ENCODE peak calls at places on chromosomes 16 and 17, in seven cellular contexts. One of them, this sample, is unnamed.

GRCh38 chr17:7355053-7355452 is at the start of gene TMEM95:
- DNase-seq in H1: no peak
- DNase-seq in HepG2: no peak
- DNase-seq in K562: no peak
- DNase-seq in GM12891: no peak
- DNase-seq in GM12878: no peak
- DNase-seq in SK-N-SH: no peak
- DNase-seq in this sample: no peak

GRCh38 chr16:4623593-4623992 is 1.0 kb upstream of the MGRN1 start:
- DNase-seq in GM12878: no peak
- DNase-seq in GM12891: no peak
- DNase-seq in H1: no peak
- DNase-seq in SK-N-SH: no peak
- DNase-seq in HepG2: no peak
- DNase-seq in K562: no peak
- DNase-seq in this sample: no peak

GRCh38 chr17:36755586-36755985 is 154.2 kb downstream of the MRM1 start:
- DNase-seq in SK-N-SH: peak; percentile 68
- DNase-seq in HepG2: peak; percentile 20
- DNase-seq in H1: peak; percentile 83
- DNase-seq in K562: peak; percentile 60
- DNase-seq in GM12878: no peak
- DNase-seq in GM12891: no peak
- DNase-seq in this sample: no peak

GRCh38 chr17:29836643-29837042 is 93.4 kb downstream of the SSH2 start:
- DNase-seq in K562: no peak
- DNase-seq in GM12891: no peak
- DNase-seq in GM12878: no peak
- DNase-seq in SK-N-SH: no peak
- DNase-seq in HepG2: no peak
- DNase-seq in H1: no peak
- DNase-seq in this sample: no peak

GRCh38 chr17:35006345-35006744 is 26.0 kb downstream of the LIG3 start:
- DNase-seq in GM12878: no peak
- DNase-seq in HepG2: no peak
- DNase-seq in SK-N-SH: no peak
- DNase-seq in K562: no peak
- DNase-seq in H1: no peak
- DNase-seq in GM12891: no peak
- DNase-seq in this sample: no peak

GRCh38 chr16:2121853-2122252 is 13.8 kb downstream of the PKD1 start:
- DNase-seq in GM12891: no peak
- DNase-seq in HepG2: no peak
- DNase-seq in GM12878: no peak
- DNase-seq in SK-N-SH: no peak
- DNase-seq in K562: no peak
- DNase-seq in H1: no peak
- DNase-seq in this sample: no peak

GRCh38 chr16:3793161-3793576 is 75.8 kb upstream of the TRAP1 start:
- DNase-seq in HepG2: no peak
- DNase-seq in GM12878: no peak
- DNase-seq in K562: peak; percentile 13
- DNase-seq in H1: no peak
- DNase-seq in GM12891: no peak
- DNase-seq in SK-N-SH: no peak
- DNase-seq in this sample: no peak

GRCh38 chr16:67029249-67030096 is 524 bp downstream of the CBFB start:
- DNase-seq in GM12891: peak; percentile 48
- DNase-seq in GM12878: no peak
- DNase-seq in K562: peak; percentile 67
- DNase-seq in H1: peak; percentile 62
- DNase-seq in SK-N-SH: peak; percentile 75
- DNase-seq in HepG2: no peak
- DNase-seq in this sample: peak; percentile 58

GRCh38 chr17:50632637-50633036 is 2.0 kb upstream of the ABCC3 start:
- DNase-seq in K562: no peak
- DNase-seq in SK-N-SH: peak; percentile 11
- DNase-seq in HepG2: no peak
- DNase-seq in GM12878: no peak
- DNase-seq in GM12891: no peak
- DNase-seq in H1: no peak
- DNase-seq in this sample: no peak

GRCh38 chr17:59859444-59860025 is 33.2 kb downstream of the TUBD1 start:
- DNase-seq in HepG2: peak; percentile 71
- DNase-seq in SK-N-SH: no peak
- DNase-seq in K562: no peak
- DNase-seq in GM12891: no peak
- DNase-seq in GM12878: no peak
- DNase-seq in H1: no peak
- DNase-seq in this sample: no peak

GRCh38 chr16:89922477-89922883 is 662 bp upstream of the TUBB3 start:
- DNase-seq in GM12878: no peak
- DNase-seq in K562: peak; percentile 80
- DNase-seq in GM12891: no peak
- DNase-seq in H1: peak; percentile 70
- DNase-seq in HepG2: peak; percentile 88
- DNase-seq in SK-N-SH: peak; percentile 75
- DNase-seq in this sample: no peak

GRCh38 chr16:27228621-27229501 is 25.5 kb downstream of the KDM8 start:
- DNase-seq in HepG2: no peak
- DNase-seq in K562: peak; percentile 40
- DNase-seq in GM12891: no peak
- DNase-seq in H1: no peak
- DNase-seq in SK-N-SH: no peak
- DNase-seq in GM12878: no peak
- DNase-seq in this sample: no peak

GRCh38 chr17:58247511-58248363 is 9.4 kb downstream of the LPO start:
- DNase-seq in GM12878: no peak
- DNase-seq in HepG2: no peak
- DNase-seq in GM12891: no peak
- DNase-seq in K562: no peak
- DNase-seq in SK-N-SH: no peak
- DNase-seq in H1: no peak
- DNase-seq in this sample: no peak

GRCh38 chr16:57606847-57607501 is 21.5 kb upstream of the ADGRG1 start:
- DNase-seq in GM12891: no peak
- DNase-seq in SK-N-SH: peak; percentile 56
- DNase-seq in HepG2: peak; percentile 85
- DNase-seq in GM12878: no peak
- DNase-seq in H1: no peak
- DNase-seq in K562: no peak
- DNase-seq in this sample: no peak

GRCh38 chr16:24944206-24944605 is 71.0 kb downstream of the ARHGAP17 start:
- DNase-seq in GM12891: no peak
- DNase-seq in H1: no peak
- DNase-seq in GM12878: no peak
- DNase-seq in K562: no peak
- DNase-seq in HepG2: no peak
- DNase-seq in SK-N-SH: no peak
- DNase-seq in this sample: no peak

GRCh38 chr16:69131167-69131748 is 1.1 kb downstream of the CHTF8 start:
- DNase-seq in SK-N-SH: peak; percentile 76
- DNase-seq in K562: peak; percentile 83
- DNase-seq in GM12878: no peak
- DNase-seq in HepG2: no peak
- DNase-seq in GM12891: no peak
- DNase-seq in H1: no peak
- DNase-seq in this sample: no peak

GRCh38 chr16:89174055-89174827 is 2.7 kb downstream of the CDH15 start:
- DNase-seq in SK-N-SH: no peak
- DNase-seq in K562: no peak
- DNase-seq in GM12891: no peak
- DNase-seq in GM12878: no peak
- DNase-seq in HepG2: no peak
- DNase-seq in H1: peak; percentile 52
- DNase-seq in this sample: no peak

GRCh38 chr16:20928774-20929411 is 28.3 kb downstream of the LYRM1 start:
- DNase-seq in HepG2: no peak
- DNase-seq in SK-N-SH: no peak
- DNase-seq in H1: no peak
- DNase-seq in GM12878: no peak
- DNase-seq in K562: no peak
- DNase-seq in GM12891: no peak
- DNase-seq in this sample: no peak

GRCh38 chr17:33260638-33261037 is 32.5 kb downstream of the ASIC2 start:
- DNase-seq in H1: peak; percentile 49
- DNase-seq in GM12878: no peak
- DNase-seq in GM12891: no peak
- DNase-seq in HepG2: no peak
- DNase-seq in SK-N-SH: no peak
- DNase-seq in K562: no peak
- DNase-seq in this sample: no peak

GRCh38 chr17:7183433-7184090 is 4.4 kb upstream of the ASGR1 start:
- DNase-seq in SK-N-SH: peak; percentile 59
- DNase-seq in H1: no peak
- DNase-seq in GM12878: no peak
- DNase-seq in K562: no peak
- DNase-seq in HepG2: peak; percentile 72
- DNase-seq in GM12891: no peak
- DNase-seq in this sample: no peak

GRCh38 chr17:48048321-48049140 is at the start of gene NFE2L1:
- DNase-seq in HepG2: peak; percentile 91
- DNase-seq in K562: peak; percentile 83
- DNase-seq in H1: no peak
- DNase-seq in GM12878: peak; percentile 59
- DNase-seq in GM12891: no peak
- DNase-seq in SK-N-SH: peak; percentile 94
- DNase-seq in this sample: no peak
- TF ChIP-seq TAF1 in HepG2: peak; percentile 92
- TF ChIP-seq TAF1 in K562: peak; percentile 49
- TF ChIP-seq TAF1 in H1: peak; percentile 91
- TF ChIP-seq TAF1 in GM12878: no peak
- TF ChIP-seq TAF1 in GM12891: peak; percentile 51
- TF ChIP-seq TAF1 in SK-N-SH: peak; percentile 91
- TF ChIP-seq TAF1 in this sample: no peak

GRCh38 chr16:75288596-75289120 is 37.2 kb upstream of the BCAR1 start:
- DNase-seq in GM12891: no peak
- DNase-seq in SK-N-SH: no peak
- DNase-seq in H1: no peak
- DNase-seq in HepG2: no peak
- DNase-seq in K562: no peak
- DNase-seq in GM12878: peak; percentile 55
- DNase-seq in this sample: no peak
- TF ChIP-seq POLR2AphosphoS5 in GM12891: no peak
- TF ChIP-seq POLR2AphosphoS5 in SK-N-SH: no peak
- TF ChIP-seq POLR2AphosphoS5 in H1: no peak
- TF ChIP-seq POLR2AphosphoS5 in HepG2: no peak
- TF ChIP-seq POLR2AphosphoS5 in K562: no peak
- TF ChIP-seq POLR2AphosphoS5 in GM12878: no peak
- TF ChIP-seq POLR2AphosphoS5 in this sample: no peak

GRCh38 chr16:62190426-62190825 is 154.2 kb upstream of the CDH8 start:
- DNase-seq in GM12878: no peak
- DNase-seq in GM12891: no peak
- DNase-seq in K562: no peak
- DNase-seq in HepG2: peak; percentile 24
- DNase-seq in SK-N-SH: peak; percentile 31
- DNase-seq in H1: no peak
- DNase-seq in this sample: no peak
- TF ChIP-seq TAF1 in GM12878: no peak
- TF ChIP-seq TAF1 in GM12891: no peak
- TF ChIP-seq TAF1 in K562: no peak
- TF ChIP-seq TAF1 in HepG2: no peak
- TF ChIP-seq TAF1 in SK-N-SH: no peak
- TF ChIP-seq TAF1 in H1: no peak
- TF ChIP-seq TAF1 in this sample: no peak

GRCh38 chr17:78665952-78666920 is 89.0 kb upstream of the DNAH17 start:
- DNase-seq in SK-N-SH: no peak
- DNase-seq in K562: peak; percentile 93
- DNase-seq in GM12878: no peak
- DNase-seq in HepG2: peak; percentile 88
- DNase-seq in H1: no peak
- DNase-seq in GM12891: no peak
- DNase-seq in this sample: no peak
- TF ChIP-seq POLR2AphosphoS5 in SK-N-SH: no peak
- TF ChIP-seq POLR2AphosphoS5 in K562: peak; percentile 97
- TF ChIP-seq POLR2AphosphoS5 in GM12878: no peak
- TF ChIP-seq POLR2AphosphoS5 in HepG2: no peak
- TF ChIP-seq POLR2AphosphoS5 in H1: no peak
- TF ChIP-seq POLR2AphosphoS5 in GM12891: no peak
- TF ChIP-seq POLR2AphosphoS5 in this sample: no peak

DNA sequence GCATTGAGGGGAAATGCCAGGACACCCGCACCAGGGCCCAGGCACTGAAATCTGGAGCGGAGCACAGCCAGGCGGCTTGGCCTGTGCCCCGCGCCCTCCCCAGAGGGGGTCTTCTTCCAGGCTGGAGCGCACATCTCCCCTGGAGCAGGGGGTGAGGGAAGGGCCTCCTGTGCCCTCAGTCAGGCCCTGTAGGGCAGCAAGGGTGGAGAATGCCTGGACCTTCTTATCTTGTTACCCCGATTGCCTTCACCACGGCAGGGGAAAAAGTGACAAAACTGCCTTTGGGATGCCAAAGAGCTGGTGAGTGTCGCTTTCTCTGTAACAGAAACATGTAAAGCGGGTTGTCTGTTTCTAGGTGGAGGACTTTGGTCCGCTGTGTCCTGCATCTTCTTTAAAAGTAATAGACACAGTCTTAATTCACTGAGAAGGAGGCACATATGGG is 48.3 kb upstream of the BAHCC1 start:
- DNase-seq in GM12878: no peak
- DNase-seq in HepG2: no peak
- DNase-seq in K562: no peak
- DNase-seq in H1: no peak
- DNase-seq in GM12891: no peak
- DNase-seq in SK-N-SH: peak; percentile 71
- DNase-seq in this sample: no peak
- TF ChIP-seq TAF1 in GM12878: no peak
- TF ChIP-seq TAF1 in HepG2: no peak
- TF ChIP-seq TAF1 in K562: no peak
- TF ChIP-seq TAF1 in H1: no peak
- TF ChIP-seq TAF1 in GM12891: no peak
- TF ChIP-seq TAF1 in SK-N-SH: no peak
- TF ChIP-seq TAF1 in this sample: no peak

This sample was measured in GM12892.